ENCODE peak calls at places on chromosomes 7 and 10, in eight cellular contexts. One of them, this sample, is unnamed.

GRCh38 chr10:70982443-70982842 is 94.1 kb upstream of the PCBD1 start:
- DNase-seq in cardiac fibroblast: no peak
- DNase-seq in GM12865: peak
- DNase-seq in dorsolateral prefrontal cortex: no peak
- DNase-seq in pancreas: no peak
- DNase-seq in A673: no peak
- DNase-seq in colonic mucosa: no peak
- DNase-seq in AG04450: no peak
- DNase-seq in this sample: no peak

GRCh38 chr10:89515031-89515841 is 20.2 kb downstream of the SLC16A12 start:
- DNase-seq in dorsolateral prefrontal cortex: no peak
- DNase-seq in GM12865: no peak
- DNase-seq in A673: no peak
- DNase-seq in pancreas: peak
- DNase-seq in colonic mucosa: no peak
- DNase-seq in cardiac fibroblast: peak
- DNase-seq in AG04450: peak
- DNase-seq in this sample: peak

GRCh38 chr7:55019691-55020480 is 1.1 kb downstream of the EGFR start:
- DNase-seq in A673: no peak
- DNase-seq in GM12865: no peak
- DNase-seq in AG04450: no peak
- DNase-seq in colonic mucosa: peak
- DNase-seq in dorsolateral prefrontal cortex: no peak
- DNase-seq in cardiac fibroblast: no peak
- DNase-seq in pancreas: peak
- DNase-seq in this sample: no peak

GRCh38 chr7:41054960-41055700 is 647.8 kb downstream of the INHBA start:
- DNase-seq in pancreas: no peak
- DNase-seq in cardiac fibroblast: no peak
- DNase-seq in colonic mucosa: no peak
- DNase-seq in dorsolateral prefrontal cortex: no peak
- DNase-seq in GM12865: no peak
- DNase-seq in AG04450: no peak
- DNase-seq in A673: no peak
- DNase-seq in this sample: no peak

GRCh38 chr10:5090551-5090950 is 3.7 kb upstream of the AKR1C3 start:
- DNase-seq in dorsolateral prefrontal cortex: no peak
- DNase-seq in cardiac fibroblast: peak
- DNase-seq in A673: no peak
- DNase-seq in GM12865: no peak
- DNase-seq in pancreas: no peak
- DNase-seq in colonic mucosa: no peak
- DNase-seq in AG04450: no peak
- DNase-seq in this sample: no peak

GRCh38 chr10:89307213-89307612 is 5.4 kb downstream of the IFIT2 start:
- DNase-seq in A673: no peak
- DNase-seq in colonic mucosa: no peak
- DNase-seq in cardiac fibroblast: no peak
- DNase-seq in AG04450: no peak
- DNase-seq in GM12865: no peak
- DNase-seq in dorsolateral prefrontal cortex: no peak
- DNase-seq in pancreas: no peak
- DNase-seq in this sample: no peak

GRCh38 chr7:96499532-96499931 is 177.6 kb upstream of the SLC25A13 start:
- DNase-seq in A673: no peak
- DNase-seq in GM12865: no peak
- DNase-seq in colonic mucosa: no peak
- DNase-seq in AG04450: no peak
- DNase-seq in pancreas: no peak
- DNase-seq in cardiac fibroblast: no peak
- DNase-seq in dorsolateral prefrontal cortex: no peak
- DNase-seq in this sample: no peak

GRCh38 chr10:23413629-23414089 is 25.2 kb upstream of the OTUD1 start:
- DNase-seq in GM12865: peak
- DNase-seq in pancreas: no peak
- DNase-seq in AG04450: no peak
- DNase-seq in A673: no peak
- DNase-seq in colonic mucosa: no peak
- DNase-seq in dorsolateral prefrontal cortex: no peak
- DNase-seq in cardiac fibroblast: no peak
- DNase-seq in this sample: no peak

GRCh38 chr7:152522551-152522950 is 86.7 kb upstream of the KMT2C start:
- DNase-seq in dorsolateral prefrontal cortex: peak
- DNase-seq in cardiac fibroblast: no peak
- DNase-seq in pancreas: no peak
- DNase-seq in A673: peak
- DNase-seq in colonic mucosa: no peak
- DNase-seq in GM12865: no peak
- DNase-seq in AG04450: no peak
- DNase-seq in this sample: no peak

GRCh38 chr10:92242910-92243671 is 47.8 kb downstream of the CPEB3 start:
- DNase-seq in colonic mucosa: peak
- DNase-seq in dorsolateral prefrontal cortex: peak
- DNase-seq in AG04450: no peak
- DNase-seq in pancreas: peak
- DNase-seq in A673: peak
- DNase-seq in GM12865: peak
- DNase-seq in cardiac fibroblast: peak
- DNase-seq in this sample: no peak

GRCh38 chr7:105246195-105247078 is 142.3 kb downstream of the SRPK2 start:
- DNase-seq in dorsolateral prefrontal cortex: no peak
- DNase-seq in AG04450: no peak
- DNase-seq in colonic mucosa: no peak
- DNase-seq in GM12865: no peak
- DNase-seq in A673: peak
- DNase-seq in pancreas: no peak
- DNase-seq in cardiac fibroblast: no peak
- DNase-seq in this sample: no peak

GRCh38 chr7:137727413-137727812 is 119.4 kb downstream of the DGKI start:
- DNase-seq in A673: no peak
- DNase-seq in dorsolateral prefrontal cortex: no peak
- DNase-seq in AG04450: no peak
- DNase-seq in pancreas: no peak
- DNase-seq in colonic mucosa: no peak
- DNase-seq in cardiac fibroblast: no peak
- DNase-seq in GM12865: no peak
- DNase-seq in this sample: no peak

GRCh38 chr7:51350195-51350896 is 33.7 kb upstream of the COBL start:
- DNase-seq in colonic mucosa: peak
- DNase-seq in cardiac fibroblast: no peak
- DNase-seq in GM12865: no peak
- DNase-seq in AG04450: no peak
- DNase-seq in dorsolateral prefrontal cortex: no peak
- DNase-seq in A673: no peak
- DNase-seq in pancreas: no peak
- DNase-seq in this sample: no peak

GRCh38 chr7:28155964-28156363 is 24.6 kb downstream of the JAZF1 start:
- DNase-seq in colonic mucosa: no peak
- DNase-seq in GM12865: no peak
- DNase-seq in AG04450: no peak
- DNase-seq in A673: no peak
- DNase-seq in dorsolateral prefrontal cortex: no peak
- DNase-seq in pancreas: no peak
- DNase-seq in cardiac fibroblast: peak
- DNase-seq in this sample: no peak

GRCh38 chr7:2753148-2753547 is 65.1 kb downstream of the AMZ1 start:
- DNase-seq in A673: no peak
- DNase-seq in colonic mucosa: no peak
- DNase-seq in pancreas: no peak
- DNase-seq in AG04450: no peak
- DNase-seq in GM12865: no peak
- DNase-seq in dorsolateral prefrontal cortex: no peak
- DNase-seq in cardiac fibroblast: no peak
- DNase-seq in this sample: no peak

GRCh38 chr10:69630651-69631400 is 779 bp downstream of the FAM241B start:
- DNase-seq in pancreas: no peak
- DNase-seq in dorsolateral prefrontal cortex: peak
- DNase-seq in AG04450: no peak
- DNase-seq in colonic mucosa: no peak
- DNase-seq in A673: no peak
- DNase-seq in cardiac fibroblast: no peak
- DNase-seq in GM12865: no peak
- DNase-seq in this sample: no peak

GRCh38 chr7:105654095-105654686 is 72.9 kb upstream of the EFCAB10 start:
- DNase-seq in dorsolateral prefrontal cortex: no peak
- DNase-seq in pancreas: no peak
- DNase-seq in cardiac fibroblast: no peak
- DNase-seq in colonic mucosa: no peak
- DNase-seq in AG04450: no peak
- DNase-seq in GM12865: no peak
- DNase-seq in A673: no peak
- DNase-seq in this sample: no peak

GRCh38 chr10:9239298-9239697 is 1184.8 kb downstream of the GATA3 start:
- DNase-seq in cardiac fibroblast: no peak
- DNase-seq in AG04450: no peak
- DNase-seq in colonic mucosa: no peak
- DNase-seq in dorsolateral prefrontal cortex: no peak
- DNase-seq in GM12865: no peak
- DNase-seq in A673: peak
- DNase-seq in pancreas: no peak
- DNase-seq in this sample: no peak

GRCh38 chr10:124263726-124264125 is 155.0 kb downstream of the OAT start:
- DNase-seq in AG04450: no peak
- DNase-seq in pancreas: no peak
- DNase-seq in GM12865: no peak
- DNase-seq in cardiac fibroblast: no peak
- DNase-seq in dorsolateral prefrontal cortex: no peak
- DNase-seq in A673: no peak
- DNase-seq in colonic mucosa: no peak
- DNase-seq in this sample: no peak

GRCh38 chr7:44100458-44101303 is 3.5 kb upstream of the AEBP1 start:
- DNase-seq in cardiac fibroblast: peak
- DNase-seq in colonic mucosa: no peak
- DNase-seq in pancreas: no peak
- DNase-seq in AG04450: no peak
- DNase-seq in dorsolateral prefrontal cortex: no peak
- DNase-seq in A673: no peak
- DNase-seq in GM12865: no peak
- DNase-seq in this sample: peak

GRCh38 chr7:107982918-107983389 is 20.0 kb downstream of the LAMB1 start:
- DNase-seq in GM12865: no peak
- DNase-seq in cardiac fibroblast: peak
- DNase-seq in pancreas: no peak
- DNase-seq in A673: no peak
- DNase-seq in AG04450: no peak
- DNase-seq in dorsolateral prefrontal cortex: no peak
- DNase-seq in colonic mucosa: no peak
- DNase-seq in this sample: no peak

GRCh38 chr7:32941181-32941995 is 15.9 kb upstream of the FKBP9 start:
- DNase-seq in pancreas: no peak
- DNase-seq in AG04450: no peak
- DNase-seq in A673: no peak
- DNase-seq in dorsolateral prefrontal cortex: no peak
- DNase-seq in colonic mucosa: peak
- DNase-seq in GM12865: no peak
- DNase-seq in cardiac fibroblast: peak
- DNase-seq in this sample: no peak

GRCh38 chr10:70379581-70380176 is 2.7 kb downstream of the LRRC20 start:
- DNase-seq in AG04450: no peak
- DNase-seq in A673: no peak
- DNase-seq in colonic mucosa: no peak
- DNase-seq in pancreas: no peak
- DNase-seq in dorsolateral prefrontal cortex: no peak
- DNase-seq in cardiac fibroblast: peak
- DNase-seq in GM12865: peak
- DNase-seq in this sample: no peak

GRCh38 chr7:115941703-115942268 is 88.8 kb downstream of the TFEC start:
- DNase-seq in pancreas: no peak
- DNase-seq in cardiac fibroblast: peak
- DNase-seq in colonic mucosa: no peak
- DNase-seq in A673: peak
- DNase-seq in dorsolateral prefrontal cortex: no peak
- DNase-seq in GM12865: no peak
- DNase-seq in AG04450: no peak
- DNase-seq in this sample: no peak

GRCh38 chr7:97064972-97065587 is 40.4 kb upstream of the DLX5 start:
- DNase-seq in pancreas: peak
- DNase-seq in AG04450: peak
- DNase-seq in cardiac fibroblast: peak
- DNase-seq in GM12865: peak
- DNase-seq in colonic mucosa: no peak
- DNase-seq in A673: peak
- DNase-seq in dorsolateral prefrontal cortex: no peak
- DNase-seq in this sample: peak

GRCh38 chr10:87635498-87636312 is 24.0 kb upstream of the PAPSS2 start:
- DNase-seq in A673: peak
- DNase-seq in GM12865: peak
- DNase-seq in pancreas: no peak
- DNase-seq in AG04450: peak
- DNase-seq in dorsolateral prefrontal cortex: no peak
- DNase-seq in colonic mucosa: no peak
- DNase-seq in cardiac fibroblast: peak
- DNase-seq in this sample: peak

GRCh38 chr7:80060218-80060806 is 74.3 kb upstream of the GNAI1 start:
- DNase-seq in AG04450: peak
- DNase-seq in GM12865: peak
- DNase-seq in cardiac fibroblast: peak
- DNase-seq in colonic mucosa: no peak
- DNase-seq in A673: peak
- DNase-seq in pancreas: no peak
- DNase-seq in dorsolateral prefrontal cortex: no peak
- DNase-seq in this sample: peak

GRCh38 chr7:818031-818699 is 14.1 kb upstream of the SUN1 start:
- DNase-seq in cardiac fibroblast: peak
- DNase-seq in pancreas: no peak
- DNase-seq in A673: peak
- DNase-seq in colonic mucosa: no peak
- DNase-seq in AG04450: no peak
- DNase-seq in GM12865: peak
- DNase-seq in dorsolateral prefrontal cortex: no peak
- DNase-seq in this sample: peak
- H3K4me3 ChIP-seq in cardiac fibroblast: no peak
- H3K4me3 ChIP-seq in pancreas: no peak
- H3K4me3 ChIP-seq in A673: peak
- H3K4me3 ChIP-seq in colonic mucosa: no peak
- H3K4me3 ChIP-seq in AG04450: no peak
- H3K4me3 ChIP-seq in GM12865: peak
- H3K4me3 ChIP-seq in dorsolateral prefrontal cortex: peak
- H3K4me3 ChIP-seq in this sample: no peak

GRCh38 chr7:100400656-100401055 is 27.4 kb downstream of the PILRA start:
- DNase-seq in cardiac fibroblast: no peak
- DNase-seq in colonic mucosa: no peak
- DNase-seq in A673: peak
- DNase-seq in dorsolateral prefrontal cortex: no peak
- DNase-seq in AG04450: no peak
- DNase-seq in GM12865: peak
- DNase-seq in pancreas: no peak
- DNase-seq in this sample: no peak
- TF ChIP-seq CTCF in cardiac fibroblast: no peak
- TF ChIP-seq CTCF in colonic mucosa: no peak
- TF ChIP-seq CTCF in A673: peak
- TF ChIP-seq CTCF in dorsolateral prefrontal cortex: no peak
- TF ChIP-seq CTCF in AG04450: peak
- TF ChIP-seq CTCF in GM12865: peak
- TF ChIP-seq CTCF in pancreas: no peak
- TF ChIP-seq CTCF in this sample: no peak

GRCh38 chr10:103853428-103854264 is 1.7 kb downstream of the SH3PXD2A start:
- DNase-seq in AG04450: no peak
- DNase-seq in GM12865: no peak
- DNase-seq in cardiac fibroblast: no peak
- DNase-seq in dorsolateral prefrontal cortex: no peak
- DNase-seq in pancreas: no peak
- DNase-seq in A673: no peak
- DNase-seq in colonic mucosa: peak
- DNase-seq in this sample: no peak
- H3K4me3 ChIP-seq in AG04450: peak
- H3K4me3 ChIP-seq in GM12865: no peak
- H3K4me3 ChIP-seq in cardiac fibroblast: peak
- H3K4me3 ChIP-seq in dorsolateral prefrontal cortex: peak
- H3K4me3 ChIP-seq in pancreas: peak
- H3K4me3 ChIP-seq in A673: peak
- H3K4me3 ChIP-seq in colonic mucosa: peak
- H3K4me3 ChIP-seq in this sample: no peak

GRCh38 chr10:17793823-17794759 is 15.1 kb upstream of the MRC1 start:
- DNase-seq in cardiac fibroblast: no peak
- DNase-seq in colonic mucosa: peak
- DNase-seq in AG04450: no peak
- DNase-seq in pancreas: no peak
- DNase-seq in dorsolateral prefrontal cortex: no peak
- DNase-seq in GM12865: no peak
- DNase-seq in A673: no peak
- DNase-seq in this sample: no peak
- TF ChIP-seq CTCF in cardiac fibroblast: no peak
- TF ChIP-seq CTCF in colonic mucosa: no peak
- TF ChIP-seq CTCF in AG04450: no peak
- TF ChIP-seq CTCF in pancreas: no peak
- TF ChIP-seq CTCF in dorsolateral prefrontal cortex: no peak
- TF ChIP-seq CTCF in GM12865: no peak
- TF ChIP-seq CTCF in A673: no peak
- TF ChIP-seq CTCF in this sample: no peak

This sample was measured in AG09309.